ENCODE peak calls at places on chromosomes 16 and 17, in six cellular contexts. Q is colonic mucosa; T is B cell; G is stimulated activated naive CD8-positive, alpha-beta T cell treated with anti-CD3 and anti-CD28 coated beads, Interleukin-15, amount 100 ng/mL, for 72 hours; H is hepatic stellate cell; K is NCI-H82. R is an unnamed sample.
A peak's percentile ranks its signal among the peaks of the same experiment; 100 is the strongest.

GRCh38 chr17:58536541-58536940 is 22.1 kb upstream of the MTMR4 start:
- DNase-seq in Q (no peak), T (no peak), G (no peak), H (no peak), K (no peak), R (no peak)

GRCh38 chr17:39793473-39793872 is 55.7 kb downstream of the GRB7 start:
- DNase-seq in Q (no peak), T (no peak), G (no peak), H (no peak), K (no peak), R (no peak)

GRCh38 chr16:75188832-75189477 is 18.0 kb downstream of the CTRB2 start:
- DNase-seq in Q (no peak), T (no peak), G (no peak), H (no peak), K (no peak), R (no peak)

GRCh38 chr16:74771656-74772315 is 2.8 kb downstream of the FA2H start:
- DNase-seq in Q (no peak), T (peak; percentile 41), G (no peak), H (no peak), K (no peak), R (no peak)

GRCh38 chr16:89890200-89890599 is 16.8 kb downstream of the TCF25 start:
- DNase-seq in Q (no peak), T (no peak), G (peak; percentile 46), H (no peak), K (no peak), R (no peak)

GRCh38 chr17:59167571-59168001 is 12.0 kb downstream of the PRR11 start:
- DNase-seq in Q (no peak), T (no peak), G (no peak), H (no peak), K (no peak), R (no peak)

GRCh38 chr17:43994272-43995149 is 9.9 kb upstream of the NAGS start:
- DNase-seq in Q (peak; percentile 60), T (peak; percentile 69), G (peak; percentile 70), H (peak; percentile 75), K (peak; percentile 86), R (peak; percentile 95)

GRCh38 chr17:28841901-28842281 is 699 bp downstream of the FAM222B start:
- DNase-seq in Q (no peak), T (no peak), G (no peak), H (no peak), K (no peak), R (no peak)

GRCh38 chr17:38926290-38927070 is 1.1 kb downstream of the LASP1NB start:
- DNase-seq in Q (no peak), T (no peak), G (no peak), H (no peak), K (no peak), R (no peak)